ENCODE peak calls at places on chromosomes 4 and X, in four cellular contexts. One of them, this sample, is unnamed.

GRCh38 chr4:56575820-56576429 is 70.3 kb downstream of the ARL9 start:
- DNase-seq in left ventricle myocardium inferior: no peak
- DNase-seq in activated T-helper 1 cell treated with Interleukin-2 at 50 U/mL for 16 hours: no peak
- DNase-seq in RWPE1: peak
- DNase-seq in this sample: no peak

GRCh38 chr4:2338754-2339457 is 77.0 kb upstream of the MXD4 start:
- DNase-seq in left ventricle myocardium inferior: no peak
- DNase-seq in activated T-helper 1 cell treated with Interleukin-2 at 50 U/mL for 16 hours: no peak
- DNase-seq in RWPE1: no peak
- DNase-seq in this sample: no peak

GRCh38 chrX:40106677-40107290 is 9.0 kb upstream of the BCOR start:
- DNase-seq in left ventricle myocardium inferior: no peak
- DNase-seq in activated T-helper 1 cell treated with Interleukin-2 at 50 U/mL for 16 hours: no peak
- DNase-seq in RWPE1: no peak
- DNase-seq in this sample: no peak

GRCh38 chr4:137644201-137644600 is 111.9 kb upstream of the PCDH18 start:
- DNase-seq in left ventricle myocardium inferior: no peak
- DNase-seq in activated T-helper 1 cell treated with Interleukin-2 at 50 U/mL for 16 hours: no peak
- DNase-seq in RWPE1: no peak
- DNase-seq in this sample: no peak

GRCh38 chr4:119124314-119124713 is 11.3 kb upstream of the MYOZ2 start:
- DNase-seq in left ventricle myocardium inferior: no peak
- DNase-seq in activated T-helper 1 cell treated with Interleukin-2 at 50 U/mL for 16 hours: no peak
- DNase-seq in RWPE1: no peak
- DNase-seq in this sample: no peak

GRCh38 chrX:3811331-3812311 is 98.2 kb upstream of the PRKX start:
- DNase-seq in left ventricle myocardium inferior: no peak
- DNase-seq in activated T-helper 1 cell treated with Interleukin-2 at 50 U/mL for 16 hours: peak
- DNase-seq in RWPE1: no peak
- DNase-seq in this sample: no peak

GRCh38 chr4:90030202-90030601 is 97.0 kb upstream of the CCSER1 start:
- DNase-seq in left ventricle myocardium inferior: no peak
- DNase-seq in activated T-helper 1 cell treated with Interleukin-2 at 50 U/mL for 16 hours: no peak
- DNase-seq in RWPE1: no peak
- DNase-seq in this sample: no peak

GRCh38 chr4:110630621-110631402 is 7.9 kb upstream of the PITX2 start:
- DNase-seq in left ventricle myocardium inferior: no peak
- DNase-seq in activated T-helper 1 cell treated with Interleukin-2 at 50 U/mL for 16 hours: no peak
- DNase-seq in RWPE1: no peak
- DNase-seq in this sample: no peak

GRCh38 chr4:3656441-3657376 is 109.5 kb upstream of the ADRA2C start:
- DNase-seq in left ventricle myocardium inferior: no peak
- DNase-seq in activated T-helper 1 cell treated with Interleukin-2 at 50 U/mL for 16 hours: no peak
- DNase-seq in RWPE1: no peak
- DNase-seq in this sample: no peak

GRCh38 chrX:49291615-49292337 is 11.7 kb upstream of the GAGE10 start:
- DNase-seq in left ventricle myocardium inferior: peak
- DNase-seq in activated T-helper 1 cell treated with Interleukin-2 at 50 U/mL for 16 hours: peak
- DNase-seq in RWPE1: no peak
- DNase-seq in this sample: no peak

GRCh38 chr4:142331646-142332045 is 514.5 kb downstream of the INPP4B start:
- DNase-seq in left ventricle myocardium inferior: no peak
- DNase-seq in activated T-helper 1 cell treated with Interleukin-2 at 50 U/mL for 16 hours: no peak
- DNase-seq in RWPE1: no peak
- DNase-seq in this sample: no peak

GRCh38 chrX:9374537-9374936 is 90.3 kb upstream of the TBL1X start:
- DNase-seq in left ventricle myocardium inferior: no peak
- DNase-seq in activated T-helper 1 cell treated with Interleukin-2 at 50 U/mL for 16 hours: no peak
- DNase-seq in RWPE1: peak
- DNase-seq in this sample: no peak

GRCh38 chr4:25060586-25061340 is 30.0 kb upstream of the LGI2 start:
- DNase-seq in left ventricle myocardium inferior: no peak
- DNase-seq in activated T-helper 1 cell treated with Interleukin-2 at 50 U/mL for 16 hours: no peak
- DNase-seq in RWPE1: no peak
- DNase-seq in this sample: no peak

This sample was measured in anterior cingulate cortex.